ENCODE peak calls at places on chromosomes 1 and 21, in six cellular contexts. One of them, this sample, is unnamed.

GRCh38 chr1:50858761-50859160 is 101.3 kb downstream of the FAF1 start:
- DNase-seq in fibroblast of pulmonary artery: no peak
- DNase-seq in left ventricle myocardium inferior: no peak
- DNase-seq in PC-3: no peak
- DNase-seq in astrocyte of the spinal cord: no peak
- DNase-seq in foreskin fibroblast: no peak
- DNase-seq in this sample: no peak

GRCh38 chr1:13590486-13590885 is 6.9 kb downstream of the PDPN start:
- DNase-seq in fibroblast of pulmonary artery: no peak
- DNase-seq in foreskin fibroblast: no peak
- DNase-seq in astrocyte of the spinal cord: no peak
- DNase-seq in PC-3: no peak
- DNase-seq in left ventricle myocardium inferior: no peak
- DNase-seq in this sample: no peak

GRCh38 chr1:81660286-81660685 is 140.4 kb upstream of the ADGRL2 start:
- DNase-seq in foreskin fibroblast: peak
- DNase-seq in PC-3: peak
- DNase-seq in fibroblast of pulmonary artery: no peak
- DNase-seq in astrocyte of the spinal cord: no peak
- DNase-seq in left ventricle myocardium inferior: no peak
- DNase-seq in this sample: no peak

GRCh38 chr1:183757061-183757460 is 47.9 kb upstream of the RGL1 start:
- DNase-seq in PC-3: peak
- DNase-seq in foreskin fibroblast: peak
- DNase-seq in fibroblast of pulmonary artery: peak
- DNase-seq in astrocyte of the spinal cord: peak
- DNase-seq in left ventricle myocardium inferior: no peak
- DNase-seq in this sample: no peak

GRCh38 chr1:91567583-91567982 is 66.9 kb downstream of the CDC7 start:
- DNase-seq in astrocyte of the spinal cord: no peak
- DNase-seq in fibroblast of pulmonary artery: no peak
- DNase-seq in PC-3: peak
- DNase-seq in foreskin fibroblast: no peak
- DNase-seq in left ventricle myocardium inferior: no peak
- DNase-seq in this sample: no peak

GRCh38 chr1:174689524-174689923 is 241.8 kb downstream of the GPR52 start:
- DNase-seq in foreskin fibroblast: no peak
- DNase-seq in left ventricle myocardium inferior: no peak
- DNase-seq in astrocyte of the spinal cord: no peak
- DNase-seq in PC-3: no peak
- DNase-seq in fibroblast of pulmonary artery: no peak
- DNase-seq in this sample: no peak

GRCh38 chr1:54379481-54380284 is 26.5 kb downstream of the SSBP3 start:
- DNase-seq in foreskin fibroblast: no peak
- DNase-seq in fibroblast of pulmonary artery: no peak
- DNase-seq in PC-3: no peak
- DNase-seq in left ventricle myocardium inferior: peak
- DNase-seq in astrocyte of the spinal cord: no peak
- DNase-seq in this sample: no peak

GRCh38 chr1:167333114-167333513 is 112.4 kb downstream of the POU2F1 start:
- DNase-seq in fibroblast of pulmonary artery: no peak
- DNase-seq in foreskin fibroblast: no peak
- DNase-seq in astrocyte of the spinal cord: no peak
- DNase-seq in PC-3: no peak
- DNase-seq in left ventricle myocardium inferior: no peak
- DNase-seq in this sample: no peak

GRCh38 chr1:80218112-80218511 is 1211.6 kb upstream of the ADGRL4 start:
- DNase-seq in foreskin fibroblast: peak
- DNase-seq in PC-3: peak
- DNase-seq in astrocyte of the spinal cord: peak
- DNase-seq in left ventricle myocardium inferior: no peak
- DNase-seq in fibroblast of pulmonary artery: peak
- DNase-seq in this sample: no peak

GRCh38 chr1:173356211-173356762 is 120.8 kb upstream of the PRDX6 start:
- DNase-seq in fibroblast of pulmonary artery: no peak
- DNase-seq in foreskin fibroblast: peak
- DNase-seq in astrocyte of the spinal cord: no peak
- DNase-seq in left ventricle myocardium inferior: no peak
- DNase-seq in PC-3: no peak
- DNase-seq in this sample: no peak

GRCh38 chr1:236524142-236524891 is 535 bp downstream of the LGALS8 start:
- DNase-seq in astrocyte of the spinal cord: peak
- DNase-seq in foreskin fibroblast: peak
- DNase-seq in fibroblast of pulmonary artery: peak
- DNase-seq in PC-3: peak
- DNase-seq in left ventricle myocardium inferior: no peak
- DNase-seq in this sample: peak

GRCh38 chr1:38656741-38657140 is 202.8 kb downstream of the RRAGC start:
- DNase-seq in PC-3: no peak
- DNase-seq in fibroblast of pulmonary artery: no peak
- DNase-seq in left ventricle myocardium inferior: no peak
- DNase-seq in astrocyte of the spinal cord: no peak
- DNase-seq in foreskin fibroblast: no peak
- DNase-seq in this sample: no peak

GRCh38 chr1:44620072-44620471 is 54.2 kb downstream of the TMEM53 start:
- DNase-seq in foreskin fibroblast: peak
- DNase-seq in PC-3: no peak
- DNase-seq in left ventricle myocardium inferior: no peak
- DNase-seq in fibroblast of pulmonary artery: no peak
- DNase-seq in astrocyte of the spinal cord: no peak
- DNase-seq in this sample: no peak

GRCh38 chr1:217275617-217276398 is 355.1 kb downstream of the GPATCH2 start:
- DNase-seq in fibroblast of pulmonary artery: peak
- DNase-seq in PC-3: peak
- DNase-seq in foreskin fibroblast: peak
- DNase-seq in astrocyte of the spinal cord: peak
- DNase-seq in left ventricle myocardium inferior: no peak
- DNase-seq in this sample: peak

GRCh38 chr1:189356206-189356605 is 1121.5 kb downstream of the BRINP3 start:
- DNase-seq in astrocyte of the spinal cord: no peak
- DNase-seq in fibroblast of pulmonary artery: no peak
- DNase-seq in PC-3: no peak
- DNase-seq in left ventricle myocardium inferior: no peak
- DNase-seq in foreskin fibroblast: no peak
- DNase-seq in this sample: no peak

GRCh38 chr21:32726742-32727477 is 903 bp downstream of the SYNJ1 start:
- DNase-seq in astrocyte of the spinal cord: peak
- DNase-seq in left ventricle myocardium inferior: peak
- DNase-seq in PC-3: peak
- DNase-seq in foreskin fibroblast: peak
- DNase-seq in fibroblast of pulmonary artery: peak
- DNase-seq in this sample: no peak

GRCh38 chr1:11620924-11621323 is 33.3 kb downstream of the FBXO2 start:
- DNase-seq in foreskin fibroblast: no peak
- DNase-seq in PC-3: no peak
- DNase-seq in fibroblast of pulmonary artery: no peak
- DNase-seq in astrocyte of the spinal cord: no peak
- DNase-seq in left ventricle myocardium inferior: no peak
- DNase-seq in this sample: no peak

GRCh38 chr1:90475623-90476022 is 241.5 kb downstream of the BARHL2 start:
- DNase-seq in left ventricle myocardium inferior: no peak
- DNase-seq in foreskin fibroblast: no peak
- DNase-seq in astrocyte of the spinal cord: peak
- DNase-seq in fibroblast of pulmonary artery: no peak
- DNase-seq in PC-3: peak
- DNase-seq in this sample: no peak

DNA sequence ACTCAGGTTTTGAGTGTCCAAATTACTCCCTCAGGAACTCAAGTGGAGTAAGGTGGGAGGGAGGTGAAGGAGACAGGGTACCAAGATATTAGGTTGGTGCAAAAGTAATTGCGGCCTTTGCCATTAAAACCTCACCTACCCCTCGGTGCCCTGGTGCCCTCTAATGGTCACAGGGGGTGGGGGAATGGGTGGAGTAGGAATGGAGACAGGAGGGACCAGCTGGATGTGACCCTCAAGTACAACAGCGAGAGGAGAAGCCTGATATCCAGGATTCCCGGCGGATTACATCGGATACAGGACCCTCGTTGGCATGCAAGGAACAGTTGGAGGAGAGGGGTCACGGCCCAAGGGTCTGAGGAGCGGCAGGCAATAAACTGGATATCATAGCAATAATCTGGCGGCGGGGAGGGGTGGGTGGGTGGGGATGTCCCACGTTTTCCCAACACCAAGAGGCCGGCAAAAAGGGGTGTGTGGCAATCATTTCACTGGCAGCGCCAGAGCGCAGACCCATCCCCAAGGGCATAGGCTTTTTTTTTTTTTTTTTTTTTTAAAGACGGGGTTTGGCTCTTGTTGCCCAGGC is 4.3 kb upstream of the ZBTB7B start:
- DNase-seq in astrocyte of the spinal cord: no peak
- DNase-seq in PC-3: no peak
- DNase-seq in foreskin fibroblast: no peak
- DNase-seq in fibroblast of pulmonary artery: no peak
- DNase-seq in left ventricle myocardium inferior: no peak
- DNase-seq in this sample: no peak
- TF ChIP-seq CTCF in astrocyte of the spinal cord: no peak
- TF ChIP-seq CTCF in PC-3: peak
- TF ChIP-seq CTCF in foreskin fibroblast: no peak
- TF ChIP-seq CTCF in fibroblast of pulmonary artery: no peak
- TF ChIP-seq CTCF in left ventricle myocardium inferior: no peak
- TF ChIP-seq CTCF in this sample: no peak

DNA sequence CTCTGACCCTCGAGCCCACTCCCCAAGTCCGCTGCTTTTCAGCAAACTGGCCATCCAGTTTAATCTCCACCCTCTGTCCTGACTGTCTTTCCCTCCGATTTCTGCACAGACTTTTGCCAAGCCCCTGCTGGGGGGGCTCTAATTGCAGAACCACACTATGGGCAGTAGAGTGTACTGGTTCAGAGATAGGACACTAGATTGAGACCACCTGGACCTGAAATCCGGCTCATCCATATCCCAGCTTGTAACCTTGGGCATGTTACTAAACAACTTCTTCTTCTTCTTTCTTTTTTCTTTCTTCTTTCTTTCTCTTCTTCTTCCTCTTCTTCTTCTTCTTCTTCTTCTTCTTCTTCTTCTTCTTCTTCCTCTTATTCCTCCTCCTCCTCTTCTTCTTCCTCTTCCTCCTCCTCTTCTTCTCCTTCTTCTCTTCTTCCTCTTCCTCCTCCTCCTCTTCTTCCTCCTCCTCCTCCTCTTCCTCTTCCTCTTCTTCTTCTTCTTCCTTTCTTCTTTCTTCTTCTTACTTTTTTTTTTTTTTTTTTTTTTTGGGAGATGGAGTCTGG is 7.7 kb downstream of the LRRC71 start:
- DNase-seq in astrocyte of the spinal cord: no peak
- DNase-seq in fibroblast of pulmonary artery: no peak
- DNase-seq in left ventricle myocardium inferior: no peak
- DNase-seq in foreskin fibroblast: no peak
- DNase-seq in PC-3: no peak
- DNase-seq in this sample: no peak
- H3K4me3 ChIP-seq in astrocyte of the spinal cord: no peak
- H3K4me3 ChIP-seq in fibroblast of pulmonary artery: no peak
- H3K4me3 ChIP-seq in left ventricle myocardium inferior: peak
- H3K4me3 ChIP-seq in foreskin fibroblast: no peak
- H3K4me3 ChIP-seq in PC-3: peak
- H3K4me3 ChIP-seq in this sample: peak

DNA sequence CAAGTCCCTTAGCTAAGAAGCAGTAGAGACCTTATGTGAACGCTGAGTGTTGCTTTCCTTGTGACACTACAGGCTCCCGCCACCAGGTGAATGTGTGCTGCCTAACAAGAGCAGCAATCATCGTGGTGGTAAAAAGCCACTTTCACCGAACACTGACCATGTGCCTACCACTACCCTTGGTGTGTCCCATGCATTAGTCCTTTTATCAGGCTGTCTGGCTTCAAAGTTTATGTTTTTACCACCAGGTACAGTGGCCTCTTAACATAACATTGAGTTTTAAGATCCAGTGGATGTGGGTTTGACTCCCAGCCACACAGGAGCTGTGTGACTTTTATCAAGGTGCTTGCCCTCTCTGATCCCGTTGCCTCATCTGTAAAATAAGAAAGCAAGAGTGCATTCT is 1.7 kb downstream of the C1QB start:
- DNase-seq in fibroblast of pulmonary artery: no peak
- DNase-seq in left ventricle myocardium inferior: no peak
- DNase-seq in foreskin fibroblast: no peak
- DNase-seq in PC-3: peak
- DNase-seq in astrocyte of the spinal cord: no peak
- DNase-seq in this sample: no peak
- TF ChIP-seq CTCF in fibroblast of pulmonary artery: no peak
- TF ChIP-seq CTCF in left ventricle myocardium inferior: no peak
- TF ChIP-seq CTCF in foreskin fibroblast: no peak
- TF ChIP-seq CTCF in PC-3: peak
- TF ChIP-seq CTCF in astrocyte of the spinal cord: no peak
- TF ChIP-seq CTCF in this sample: no peak

GRCh38 chr1:3598522-3599285 is 12.6 kb downstream of the MEGF6 start:
- DNase-seq in fibroblast of pulmonary artery: no peak
- DNase-seq in PC-3: no peak
- DNase-seq in astrocyte of the spinal cord: no peak
- DNase-seq in foreskin fibroblast: no peak
- DNase-seq in left ventricle myocardium inferior: no peak
- DNase-seq in this sample: no peak

GRCh38 chr1:3597599-3597964 is 13.7 kb downstream of the MEGF6 start:
- DNase-seq in PC-3: no peak
- DNase-seq in astrocyte of the spinal cord: no peak
- DNase-seq in left ventricle myocardium inferior: peak
- DNase-seq in fibroblast of pulmonary artery: no peak
- DNase-seq in foreskin fibroblast: no peak
- DNase-seq in this sample: no peak

GRCh38 chr1:3598051-3598471 is 13.2 kb downstream of the MEGF6 start:
- DNase-seq in PC-3: no peak
- DNase-seq in fibroblast of pulmonary artery: peak
- DNase-seq in left ventricle myocardium inferior: peak
- DNase-seq in astrocyte of the spinal cord: no peak
- DNase-seq in foreskin fibroblast: no peak
- DNase-seq in this sample: no peak

GRCh38 chr1:3595949-3596348 is 15.4 kb downstream of the MEGF6 start:
- DNase-seq in left ventricle myocardium inferior: no peak
- DNase-seq in foreskin fibroblast: no peak
- DNase-seq in astrocyte of the spinal cord: no peak
- DNase-seq in fibroblast of pulmonary artery: no peak
- DNase-seq in PC-3: no peak
- DNase-seq in this sample: no peak

DNA sequence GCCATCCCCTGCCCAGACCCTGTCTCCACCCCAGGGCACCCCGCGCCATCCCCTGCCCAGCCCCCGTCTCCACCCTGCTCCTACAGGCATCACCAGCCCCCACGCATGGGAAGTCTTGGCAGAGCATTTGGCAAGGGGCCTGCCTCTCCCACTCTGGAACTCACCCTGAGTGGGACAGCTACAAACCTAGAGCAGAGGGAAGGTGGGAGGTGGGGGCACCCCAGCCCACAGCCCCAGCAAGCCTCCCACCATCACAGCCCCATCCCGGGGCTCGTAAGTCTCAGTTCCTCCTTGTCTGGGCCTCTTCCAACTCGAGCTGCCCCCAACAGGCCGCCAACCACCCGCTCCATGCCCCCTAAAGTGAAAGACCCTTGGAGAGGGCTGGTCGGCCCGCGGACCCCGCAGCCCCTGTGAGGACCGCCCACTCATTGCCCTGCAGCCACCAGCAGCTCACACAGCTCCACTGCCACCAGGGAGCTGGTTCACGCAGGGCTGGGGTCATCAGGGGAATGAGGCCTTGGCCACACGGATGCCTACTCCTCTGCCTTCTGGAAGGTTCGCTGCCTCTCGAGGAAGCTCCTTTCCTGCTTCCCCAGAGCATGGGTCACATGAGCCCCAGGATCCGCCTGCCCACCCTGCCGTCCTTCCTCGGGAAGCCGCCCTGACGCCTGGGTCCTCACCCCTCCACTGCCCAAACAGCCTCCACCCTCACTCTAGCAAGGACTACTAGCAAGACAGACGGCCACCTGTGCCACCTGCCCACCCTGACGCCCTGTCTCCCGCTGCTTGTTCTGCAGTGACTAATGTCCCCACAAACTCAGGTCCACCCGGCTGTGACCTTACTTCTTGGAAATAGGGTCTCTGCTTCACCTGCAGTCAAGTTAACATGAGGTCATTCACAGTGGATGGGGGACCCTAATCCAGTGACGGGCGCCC is 14.4 kb downstream of the MEGF6 start:
- DNase-seq in astrocyte of the spinal cord: no peak
- DNase-seq in PC-3: no peak
- DNase-seq in fibroblast of pulmonary artery: no peak
- DNase-seq in foreskin fibroblast: no peak
- DNase-seq in left ventricle myocardium inferior: no peak
- DNase-seq in this sample: no peak
- H3K4me3 ChIP-seq in astrocyte of the spinal cord: no peak
- H3K4me3 ChIP-seq in PC-3: no peak
- H3K4me3 ChIP-seq in fibroblast of pulmonary artery: no peak
- H3K4me3 ChIP-seq in foreskin fibroblast: no peak
- H3K4me3 ChIP-seq in left ventricle myocardium inferior: no peak
- H3K4me3 ChIP-seq in this sample: no peak

This sample was measured in AG04449.